ENCODE peak calls at places on chromosome 21, in five cellular contexts. J is lower leg skin, M is Caco-2, U is AG10803, W is pancreas. D is an unnamed sample.

GRCh38 chr21:24428539-24429186 is 1178.6 kb downstream of the MRPL39 start:
- DNase-seq in J (no peak), M (no peak), U (no peak), W (no peak), D (no peak)

GRCh38 chr21:17612023-17612564 is 607 bp downstream of the BTG3 start:
- DNase-seq in J (peak; percentile 33), M (peak; percentile 35), U (peak; percentile 34), W (peak; percentile 52), D (peak; percentile 47)

GRCh38 chr21:46598563-46599250 is 6.2 kb downstream of the S100B start:
- DNase-seq in J (no peak), M (no peak), U (no peak), W (no peak), D (no peak)

GRCh38 chr21:33688343-33688742 is 46.0 kb downstream of the ITSN1 start:
- DNase-seq in J (no peak), M (no peak), U (peak; percentile 88), W (no peak), D (peak; percentile 45)

GRCh38 chr21:45893166-45894106 is 88.1 kb upstream of the COL6A1 start:
- DNase-seq in J (no peak), M (peak; percentile 17), U (no peak), W (no peak), D (no peak)

GRCh38 chr21:30257773-30258172 is 25.0 kb downstream of the KRTAP24-1 start:
- DNase-seq in J (no peak), M (no peak), U (peak; percentile 13), W (no peak), D (peak; percentile 14)

GRCh38 chr21:41086551-41086950 is 81.4 kb upstream of the BACE2 start:
- DNase-seq in J (no peak), M (no peak), U (no peak), W (no peak), D (no peak)

GRCh38 chr21:46096997-46097825 is 701 bp upstream of the COL6A2 start:
- DNase-seq in J (peak; percentile 22), M (peak; percentile 32), U (no peak), W (no peak), D (peak; percentile 39)

GRCh38 chr21:35783686-35784085 is 276.6 kb downstream of the SETD4 start:
- DNase-seq in J (no peak), M (no peak), U (no peak), W (no peak), D (no peak)

GRCh38 chr21:16634522-16634914 is 878.3 kb upstream of the CXADR start:
- DNase-seq in J (no peak), M (no peak), U (no peak), W (no peak), D (no peak)

GRCh38 chr21:35428041-35428400 is 378.9 kb upstream of the RUNX1 start:
- DNase-seq in J (no peak), M (no peak), U (peak; percentile 82), W (no peak), D (peak; percentile 20)

GRCh38 chr21:17343055-17343454 is 169.8 kb upstream of the CXADR start:
- DNase-seq in J (no peak), M (no peak), U (no peak), W (no peak), D (peak; percentile 8)

GRCh38 chr21:44496900-44497550 is 41.7 kb downstream of the LRRC3 start:
- DNase-seq in J (no peak), M (no peak), U (no peak), W (no peak), D (no peak)

GRCh38 chr21:44648557-44649311 is 2.5 kb downstream of the KRTAP10-11 start:
- DNase-seq in J (peak; percentile 10), M (no peak), U (no peak), W (no peak), D (no peak)

GRCh38 chr21:14725219-14725618 is 179.1 kb upstream of the SAMSN1 start:
- DNase-seq in J (no peak), M (no peak), U (no peak), W (no peak), D (no peak)

GRCh38 chr21:18951291-18952038 is 547.9 kb upstream of the TMPRSS15 start:
- DNase-seq in J (no peak), M (peak; percentile 39), U (no peak), W (no peak), D (no peak)

GRCh38 chr21:20999567-21000169 is 1.5 kb downstream of the NCAM2 start:
- DNase-seq in J (no peak), M (no peak), U (peak; percentile 38), W (no peak), D (peak; percentile 47)

GRCh38 chr21:40555129-40555528 is 291.8 kb downstream of the DSCAM start:
- DNase-seq in J (no peak), M (no peak), U (no peak), W (no peak), D (no peak)

GRCh38 chr21:36544545-36544944 is 64.6 kb upstream of the CLDN14 start:
- DNase-seq in J (no peak), M (no peak), U (no peak), W (no peak), D (no peak)

GRCh38 chr21:17514124-17514481 is 1.3 kb downstream of the CXADR start:
- DNase-seq in J (no peak), M (no peak), U (no peak), W (no peak), D (no peak)

GRCh38 chr21:40054403-40054802 is 187.2 kb downstream of the PCP4 start:
- DNase-seq in J (no peak), M (no peak), U (no peak), W (peak; percentile 83), D (no peak)

GRCh38 chr21:27759091-27759659 is 792.3 kb upstream of the ADAMTS5 start:
- DNase-seq in J (no peak), M (peak; percentile 43), U (peak; percentile 8), W (peak; percentile 26), D (no peak)

GRCh38 chr21:42781150-42781980 is 98.0 kb downstream of the WDR4 start:
- DNase-seq in J (no peak), M (peak; percentile 62), U (no peak), W (peak; percentile 62), D (peak; percentile 21)
- H3K4me3 ChIP-seq in J (no peak overlapping the region), M (peak overlapping the region; percentile 35), U (no peak overlapping the region), W (peak overlapping the region; percentile 21), D (peak overlapping the region; percentile 27)

GRCh38 chr21:38807987-38808386 is 2.3 kb downstream of the ETS2 start:
- DNase-seq in J (no peak), M (no peak), U (no peak), W (no peak), D (no peak)
- H3K4me3 ChIP-seq in J (peak overlapping the region; percentile 20), M (peak overlapping the region; percentile 86), U (peak overlapping the region; percentile 73), W (peak overlapping the region; percentile 87), D (peak overlapping the region; percentile 94)

DNA sequence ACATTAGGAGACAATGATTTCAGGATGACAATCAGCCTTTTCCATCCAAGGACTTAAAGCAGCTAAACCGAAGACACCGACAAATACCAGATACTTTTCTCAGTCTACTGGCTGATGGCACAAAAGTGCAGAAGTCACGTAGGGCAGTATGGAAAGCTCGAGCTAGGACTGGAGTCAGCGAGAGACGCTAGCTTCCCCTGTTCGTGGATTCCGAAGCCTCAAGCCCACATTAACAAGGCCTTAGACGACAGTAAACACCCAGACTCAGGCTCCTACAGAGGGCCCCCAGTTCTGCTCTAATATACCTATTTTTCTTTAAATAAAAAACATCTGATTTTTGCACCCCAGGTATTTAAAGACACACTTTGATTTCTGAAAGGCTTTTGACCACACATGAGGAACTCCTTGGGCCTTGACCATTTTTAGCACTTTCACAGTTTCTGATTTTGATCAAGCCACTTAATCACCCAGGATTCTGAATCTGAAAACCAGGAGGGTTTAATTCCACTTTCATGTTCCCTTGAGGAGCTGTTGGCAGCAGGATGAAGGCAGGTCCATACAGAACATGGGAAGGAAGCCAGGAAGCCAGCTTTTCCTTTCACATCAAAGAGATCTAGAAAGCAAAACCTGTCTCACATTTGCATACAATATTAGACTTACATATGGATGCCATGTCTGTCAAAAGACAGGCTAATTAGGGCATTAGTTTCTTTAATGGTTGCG is 204.1 kb downstream of the GABPA start:
- DNase-seq in J (no peak), M (no peak), U (no peak), W (no peak), D (peak; percentile 29)
- H3K4me3 ChIP-seq in J (no peak overlapping the region), M (no peak overlapping the region), U (no peak overlapping the region), W (no peak overlapping the region), D (no peak overlapping the region)

DNA sequence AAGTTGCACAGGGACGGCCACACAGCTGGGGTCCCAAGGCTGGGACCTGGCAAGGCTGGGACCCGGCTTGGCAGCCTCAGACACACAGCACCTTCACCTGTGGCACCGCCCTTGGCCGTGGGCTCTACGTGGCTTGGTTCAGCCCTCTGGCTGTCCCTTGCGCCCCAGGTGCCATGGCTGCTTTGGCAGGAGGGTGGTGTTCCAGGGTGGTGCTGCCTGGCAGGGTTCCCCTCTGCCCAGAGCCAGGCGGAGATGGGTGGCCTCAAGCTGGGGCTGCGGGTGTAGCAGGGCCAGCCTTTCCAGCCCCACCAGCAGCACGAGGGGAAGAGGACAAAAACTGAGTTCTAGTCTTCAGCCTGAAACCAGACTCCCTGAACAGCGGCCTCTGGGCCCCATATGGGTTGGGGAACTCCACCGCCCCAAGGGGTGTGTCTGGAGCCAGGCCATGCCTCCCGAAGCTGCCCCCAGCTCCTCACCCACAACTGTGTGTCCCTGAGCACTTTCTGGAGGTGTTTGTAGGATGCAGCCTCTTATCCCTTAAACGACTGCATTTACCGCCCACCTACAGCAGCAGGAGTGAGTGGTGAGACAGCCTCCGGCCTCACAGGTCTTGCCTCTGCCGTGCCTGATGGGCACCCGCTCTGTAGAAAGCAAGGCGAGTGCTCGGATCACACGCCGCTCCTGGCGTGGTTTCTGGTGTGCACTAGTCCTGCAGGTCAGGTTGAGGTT is 92.3 kb downstream of the PDE9A start:
- DNase-seq in J (no peak), M (no peak), U (no peak), W (no peak), D (no peak)
- H3K4me3 ChIP-seq in J (no peak overlapping the region), M (no peak overlapping the region), U (no peak overlapping the region), W (no peak overlapping the region), D (no peak overlapping the region)

D was measured in fibroblast of villous mesenchyme.